ENCODE peak calls at places on chromosome 3, in six cellular contexts. S is HS-5; A is stimulated activated CD8-positive, alpha-beta memory T cell treated with anti-CD3 and anti-CD28 coated beads, Interleukin-4, amount 100 ng/mL, for 24 hours; P is stromal cell of bone marrow; Q is AG08395; Z is KBM-7. C is an unnamed sample.

GRCh38 chr3:125121246-125122010 is 65.6 kb upstream of the HEG1 start:
- DNase-seq in A (no peak), P (no peak), S (no peak), Z (no peak), Q (no peak), C (no peak)

GRCh38 chr3:157190242-157190876 is 30.4 kb upstream of the CCNL1 start:
- DNase-seq in Z (no peak), A (no peak), P (no peak), Q (no peak), S (no peak), C (no peak)

GRCh38 chr3:188769833-188770232 is 401.9 kb upstream of the TPRG1 start:
- DNase-seq in S (no peak), P (no peak), A (no peak), Z (no peak), Q (no peak), C (no peak)

GRCh38 chr3:149879872-149880271 is 66.9 kb downstream of the RNF13 start:
- DNase-seq in A (no peak), P (peak; percentile 48), S (peak; percentile 13), Q (peak; percentile 31), Z (peak; percentile 65), C (peak; percentile 44)

GRCh38 chr3:4684976-4685375 is 191.8 kb downstream of the ITPR1 start:
- DNase-seq in A (no peak), Q (no peak), S (no peak), P (no peak), Z (no peak), C (no peak)

GRCh38 chr3:101829066-101829830 is 20.1 kb upstream of the NFKBIZ start:
- DNase-seq in S (no peak), Z (no peak), P (peak; percentile 60), Q (peak; percentile 52), A (no peak), C (no peak)

GRCh38 chr3:67415504-67415903 is 238.9 kb downstream of the SUCLG2 start:
- DNase-seq in A (no peak), S (peak; percentile 37), P (no peak), Z (no peak), Q (peak; percentile 35), C (no peak)

GRCh38 chr3:112676659-112677234 is 35.8 kb upstream of the CCDC80 start:
- DNase-seq in A (peak; percentile 75), P (peak; percentile 97), S (peak; percentile 92), Q (peak; percentile 88), Z (peak; percentile 21), C (no peak)

GRCh38 chr3:43455233-43455632 is 166.6 kb downstream of the ANO10 start:
- DNase-seq in S (peak; percentile 59), A (no peak), Q (peak; percentile 72), Z (no peak), P (peak; percentile 12), C (no peak)

GRCh38 chr3:16173696-16174355 is 654 bp upstream of the GALNT15 start:
- DNase-seq in Z (no peak), S (no peak), Q (peak; percentile 68), P (peak; percentile 54), A (no peak), C (no peak)

GRCh38 chr3:170257145-170257544 is 34.9 kb downstream of the PRKCI start:
- DNase-seq in P (no peak), S (no peak), Q (no peak), A (no peak), Z (no peak), C (no peak)

GRCh38 chr3:42340466-42340865 is 69.9 kb downstream of the LYZL4 start:
- DNase-seq in A (no peak), Q (no peak), S (peak; percentile 34), P (no peak), Z (no peak), C (no peak)

C was measured in SK-N-SH.